ENCODE peak calls at places on chromosomes 4 and X, in seven cellular contexts. O, F, C, G, U, M and A are unnamed samples.

GRCh38 chr4:78971326-78971725 is 32.1 kb upstream of the PAQR3 start:
- DNase-seq in F (no peak), M (no peak), U (no peak), O (no peak), C (no peak), G (no peak), A (peak)

GRCh38 chr4:161002386-161002785 is 1161.4 kb downstream of the FSTL5 start:
- DNase-seq in U (no peak), O (no peak), F (no peak), G (no peak), C (no peak), M (no peak), A (no peak)

GRCh38 chrX:147950352-147950751 is 30.8 kb upstream of the FMR1NB start:
- DNase-seq in U (no peak), M (no peak), G (no peak), F (no peak), C (no peak), O (no peak), A (no peak)

GRCh38 chr4:5051210-5051691 is at the start of gene STK32B:
- DNase-seq in G (peak), M (peak), O (peak), C (no peak), U (peak), F (peak), A (no peak)

GRCh38 chr4:44801384-44801783 is 75.0 kb upstream of the GNPDA2 start:
- DNase-seq in G (no peak), O (no peak), U (no peak), C (no peak), M (no peak), F (no peak), A (no peak)

GRCh38 chr4:119656986-119657635 is 28.5 kb upstream of the PDE5A start:
- DNase-seq in O (no peak), C (no peak), U (no peak), M (no peak), G (no peak), F (peak), A (no peak)

GRCh38 chr4:123603165-123603564 is 206.6 kb downstream of the SPRY1 start:
- DNase-seq in M (no peak), C (peak), F (peak), O (no peak), U (no peak), G (no peak), A (no peak)

GRCh38 chrX:10618911-10619310 is 1.5 kb downstream of the MID1 start:
- DNase-seq in O (no peak), F (no peak), G (no peak), M (peak), U (no peak), C (no peak), A (no peak)

GRCh38 chrX:18755651-18756050 is 48.2 kb downstream of the PPEF1 start:
- DNase-seq in O (no peak), C (no peak), U (no peak), G (no peak), M (no peak), F (no peak), A (no peak)

GRCh38 chrX:13479452-13479813 is 90.0 kb upstream of the EGFL6 start:
- DNase-seq in G (no peak), M (no peak), U (no peak), C (no peak), O (no peak), F (no peak), A (no peak)

GRCh38 chrX:40176256-40176978 is 78.7 kb upstream of the BCOR start:
- DNase-seq in F (no peak), U (no peak), G (peak), O (no peak), C (no peak), M (no peak), A (no peak)

GRCh38 chr4:142656178-142656577 is 189.9 kb downstream of the INPP4B start:
- DNase-seq in G (no peak), M (peak), O (no peak), U (no peak), C (no peak), F (no peak), A (no peak)

GRCh38 chr4:75048208-75048879 is 115.4 kb downstream of the PARM1 start:
- DNase-seq in M (no peak), O (no peak), F (no peak), U (no peak), G (no peak), C (no peak), A (no peak)

GRCh38 chr4:140096483-140096861 is 57.5 kb downstream of the MAML3 start:
- DNase-seq in G (no peak), C (no peak), M (no peak), U (no peak), F (no peak), O (no peak), A (no peak)

GRCh38 chr4:1539132-1539755 is 133.0 kb upstream of the NKX1-1 start:
- DNase-seq in C (no peak), G (no peak), M (peak), U (no peak), F (no peak), O (no peak), A (no peak)

GRCh38 chrX:154748712-154749339 is 2.1 kb downstream of the GAB3 start:
- DNase-seq in F (peak), M (peak), U (no peak), C (no peak), G (peak), O (no peak), A (peak)

GRCh38 chr4:20194079-20195013 is 57.4 kb upstream of the SLIT2 start:
- DNase-seq in G (no peak), O (peak), C (no peak), F (peak), U (no peak), M (no peak), A (no peak)

GRCh38 chrX:102746134-102746584 is 25.6 kb downstream of the GPRASP3 start:
- DNase-seq in U (no peak), M (peak), O (no peak), G (no peak), C (no peak), F (no peak), A (no peak)